ENCODE peak calls at places on chromosomes 13 and 19, in four cellular contexts. G is stimulated activated CD4-positive, alpha-beta T cell treated with anti-CD3 and anti-CD28 coated beads, Interleukin-2, amount 100 ng/mL, for 48 hours; I is fibroblast of the conjunctiva; Y is tibial artery. P is an unnamed sample.

GRCh38 chr19:409006-409514 is at the start of gene C2CD4C:
- DNase-seq in Y (peak), G (peak), I (no peak), P (no peak)

GRCh38 chr13:47226516-47226915 is 329.7 kb upstream of the HTR2A start:
- DNase-seq in G (no peak), I (no peak), Y (no peak), P (no peak)

GRCh38 chr19:46179076-46179740 is 31.2 kb downstream of the IGFL2 start:
- DNase-seq in G (no peak), I (no peak), Y (peak), P (no peak)

GRCh38 chr19:7970716-7971448 is 27.4 kb upstream of the TIMM44 start:
- DNase-seq in G (peak), I (no peak), Y (no peak), P (no peak)

GRCh38 chr19:48444933-48445194 is 919 bp upstream of the GRWD1 start:
- DNase-seq in Y (no peak), I (no peak), G (no peak), P (no peak)

GRCh38 chr19:6065685-6066365 is 44.5 kb downstream of the RFX2 start:
- DNase-seq in G (peak), Y (peak), I (no peak), P (no peak)

GRCh38 chr19:43664008-43664407 is 6.0 kb downstream of the PLAUR start:
- DNase-seq in G (no peak), I (no peak), Y (no peak), P (no peak)

GRCh38 chr19:8610041-8610927 is at the start of gene ADAMTS10:
- DNase-seq in I (no peak), Y (peak), G (peak), P (no peak)

GRCh38 chr19:4997297-4997696 is 28.4 kb downstream of the KDM4B start:
- DNase-seq in I (no peak), G (no peak), Y (no peak), P (no peak)

GRCh38 chr13:113041821-113042335 is 63.7 kb upstream of the F7 start:
- DNase-seq in Y (no peak), I (no peak), G (no peak), P (no peak)

GRCh38 chr19:48624791-48625723 is 5.8 kb downstream of the SPHK2 start:
- DNase-seq in I (no peak), G (no peak), Y (peak), P (no peak)

GRCh38 chr13:66312312-66313087 is 917.6 kb downstream of the PCDH9 start:
- DNase-seq in Y (no peak), G (no peak), I (peak), P (peak)

GRCh38 chr19:22610121-22610520 is 24.0 kb upstream of the ZNF492 start:
- DNase-seq in G (no peak), I (no peak), Y (no peak), P (no peak)

GRCh38 chr13:19861762-19862161 is 1.7 kb downstream of the ZMYM5 start:
- DNase-seq in Y (no peak), G (no peak), I (no peak), P (no peak)

GRCh38 chr13:19862511-19863313 is 737 bp downstream of the ZMYM5 start:
- DNase-seq in Y (peak), I (no peak), G (peak), P (no peak)

GRCh38 chr19:45391346-45391745 is 13.5 kb downstream of the PPP1R13L start:
- DNase-seq in I (no peak), Y (no peak), G (no peak), P (no peak)

GRCh38 chr13:57724486-57725272 is 93.1 kb downstream of the PCDH17 start:
- DNase-seq in Y (no peak), I (no peak), G (no peak), P (no peak)

GRCh38 chr19:13872695-13873389 is 4.1 kb upstream of the NANOS3 start:
- DNase-seq in G (no peak), I (no peak), Y (no peak), P (no peak)

GRCh38 chr19:8366121-8366581 is 2.2 kb downstream of the ANGPTL4 start:
- DNase-seq in G (no peak), I (no peak), Y (no peak), P (no peak)

GRCh38 chr19:33407716-33408115 is 34.2 kb downstream of the CEBPG start:
- DNase-seq in Y (no peak), G (no peak), I (no peak), P (no peak)

GRCh38 chr19:11286312-11286974 is 9.5 kb upstream of the TSPAN16 start:
- DNase-seq in I (no peak), G (no peak), Y (no peak), P (no peak)

GRCh38 chr19:29323046-29323971 is 110.4 kb upstream of the UQCRFS1 start:
- DNase-seq in Y (no peak), G (no peak), I (no peak), P (no peak)

GRCh38 chr13:43805681-43806128 is 18.9 kb upstream of the ENOX1 start:
- DNase-seq in I (no peak), G (no peak), Y (no peak), P (no peak)

GRCh38 chr13:69109891-69110525 is 997.6 kb upstream of the ATXN8OS start:
- DNase-seq in Y (no peak), G (no peak), I (no peak), P (no peak)

GRCh38 chr19:37902668-37903067 is 3.7 kb downstream of the WDR87 start:
- DNase-seq in G (peak), I (peak), Y (peak), P (peak)

GRCh38 chr13:100131863-100132574 is 43.1 kb downstream of the PCCA start:
- DNase-seq in G (no peak), I (no peak), Y (no peak), P (peak)

GRCh38 chr13:110125613-110126272 is 181.2 kb downstream of the COL4A1 start:
- DNase-seq in Y (no peak), G (no peak), I (no peak), P (no peak)

GRCh38 chr13:83325454-83325853 is 556.8 kb downstream of the SLITRK1 start:
- DNase-seq in Y (no peak), G (no peak), I (peak), P (peak)

GRCh38 chr13:94366677-94367076 is 112.8 kb downstream of the DCT start:
- DNase-seq in I (no peak), G (no peak), Y (no peak), P (no peak)

GRCh38 chr13:113448545-113448884 is 4.8 kb downstream of the ADPRHL1 start:
- DNase-seq in G (no peak), I (no peak), Y (peak), P (no peak)

P was measured in AG09309.